ENCODE peak calls at places on chromosome 9, in five cellular contexts. H is stimulated activated naive CD8-positive, alpha-beta T cell treated with anti-CD3 and anti-CD28 coated beads, Interleukin-15, Interleukin-2, amounts not matched to agents 100 U/mL and 50 U/mL, for 24 hours; W is NCI-H1105 treated with DMSO at 0.1 percent for 48 hours; V is GM23248; S is GM03348. Q is an unnamed sample.

GRCh38 chr9:131590449-131590848 is 45.1 kb downstream of the PRRT1B start:
- DNase-seq in H (no peak), V (no peak), W (no peak), S (no peak), Q (no peak)

GRCh38 chr9:136326777-136327312 is 494 bp upstream of the GPSM1 start:
- DNase-seq in S (peak), W (no peak), V (peak), H (no peak), Q (peak)

GRCh38 chr9:136671646-136672430 is 9.1 kb downstream of the EGFL7 start:
- DNase-seq in H (peak), S (peak), W (no peak), V (peak), Q (no peak)

GRCh38 chr9:91359734-91360470 is 1.8 kb downstream of the AUH start:
- DNase-seq in W (no peak), V (peak), S (no peak), H (no peak), Q (peak)

GRCh38 chr9:68672215-68672614 is 32.8 kb upstream of the PIP5K1B start:
- DNase-seq in W (no peak), H (no peak), S (no peak), V (no peak), Q (no peak)

GRCh38 chr9:130118841-130119520 is 53.2 kb upstream of the NCS1 start:
- DNase-seq in H (no peak), W (peak), V (peak), S (peak), Q (no peak)

GRCh38 chr9:92328225-92328624 is 2.5 kb downstream of the CENPP start:
- DNase-seq in H (no peak), V (peak), S (peak), W (peak), Q (peak)

GRCh38 chr9:129275626-129276247 is 97.7 kb upstream of the IER5L start:
- DNase-seq in V (peak), S (no peak), H (no peak), W (no peak), Q (peak)

GRCh38 chr9:121340676-121341392 is 29.2 kb downstream of the STOM start:
- DNase-seq in V (no peak), W (no peak), H (no peak), S (no peak), Q (no peak)

GRCh38 chr9:87307810-87308209 is 189.9 kb upstream of the DAPK1 start:
- DNase-seq in V (peak), W (no peak), S (no peak), H (no peak), Q (no peak)

GRCh38 chr9:70120834-70121510 is 77.3 kb downstream of the MAMDC2 start:
- DNase-seq in S (peak), V (peak), H (peak), W (no peak), Q (peak)

GRCh38 chr9:137479315-137479861 is 20.3 kb upstream of the NSMF start:
- DNase-seq in W (no peak), H (no peak), V (no peak), S (no peak), Q (no peak)

GRCh38 chr9:115349542-115349941 is 231.6 kb upstream of the TNC start:
- DNase-seq in W (no peak), H (no peak), S (peak), V (peak), Q (peak)

GRCh38 chr9:106621299-106621920 is 241.6 kb upstream of the ZNF462 start:
- DNase-seq in H (no peak), S (no peak), W (no peak), V (peak), Q (no peak)

GRCh38 chr9:17003576-17004240 is 131.1 kb upstream of the CNTLN start:
- DNase-seq in W (no peak), V (peak), H (no peak), S (peak), Q (peak)

GRCh38 chr9:12640021-12640587 is 53.1 kb upstream of the TYRP1 start:
- DNase-seq in V (peak), W (peak), H (no peak), S (peak), Q (peak)

GRCh38 chr9:18459958-18460584 is 13.9 kb upstream of the ADAMTSL1 start:
- DNase-seq in V (peak), S (peak), H (no peak), W (no peak), Q (peak)

GRCh38 chr9:112180387-112180881 is 5.3 kb upstream of the SUSD1 start:
- DNase-seq in H (peak), V (peak), W (no peak), S (no peak), Q (peak)

GRCh38 chr9:97109194-97109811 is 70.4 kb upstream of the CTSV start:
- DNase-seq in H (peak), V (peak), S (peak), W (no peak), Q (peak)

GRCh38 chr9:134331186-134332025 is 5.2 kb downstream of the RXRA start:
- DNase-seq in S (no peak), V (no peak), W (no peak), H (no peak), Q (no peak)

GRCh38 chr9:89349607-89350006 is 31.3 kb downstream of the SECISBP2 start:
- DNase-seq in S (no peak), W (no peak), V (no peak), H (no peak), Q (no peak)

GRCh38 chr9:2623046-2623865 is 1.7 kb downstream of the VLDLR start:
- DNase-seq in S (peak), W (peak), H (peak), V (peak), Q (peak)

GRCh38 chr9:91119147-91119546 is 242.6 kb downstream of the AUH start:
- DNase-seq in W (no peak), S (peak), V (peak), H (no peak), Q (peak)

GRCh38 chr9:113964740-113965095 is 88.6 kb downstream of the ZNF618 start:
- DNase-seq in V (no peak), W (no peak), H (no peak), S (peak), Q (no peak)

GRCh38 chr9:37909326-37909725 is 5.4 kb upstream of the SLC25A51 start:
- DNase-seq in H (no peak), V (no peak), W (no peak), S (no peak), Q (no peak)

GRCh38 chr9:126000731-126001580 is 253.8 kb downstream of the PBX3 start:
- DNase-seq in S (no peak), W (no peak), V (no peak), H (no peak), Q (peak)

GRCh38 chr9:134272302-134273023 is 53.8 kb upstream of the RXRA start:
- DNase-seq in H (no peak), V (no peak), S (no peak), W (peak), Q (no peak)

GRCh38 chr9:488448-488847 is 273.8 kb downstream of the DOCK8 start:
- DNase-seq in H (no peak), W (no peak), V (no peak), S (no peak), Q (no peak)

GRCh38 chr9:132769895-132770774 is 99.9 kb downstream of the GTF3C4 start:
- DNase-seq in W (no peak), V (peak), S (peak), H (peak), Q (peak)

GRCh38 chr9:133294257-133294656 is 19.3 kb upstream of the ABO start:
- DNase-seq in V (no peak), H (no peak), S (no peak), W (no peak), Q (no peak)

GRCh38 chr9:17837931-17838330 is 259.1 kb downstream of the SH3GL2 start:
- DNase-seq in V (no peak), S (no peak), W (no peak), H (no peak), Q (no peak)

GRCh38 chr9:84445737-84446136 is 105.2 kb upstream of the SLC28A3 start:
- DNase-seq in S (no peak), W (no peak), V (no peak), H (no peak), Q (no peak)

GRCh38 chr9:137972355-137972987 is 94.9 kb downstream of the CACNA1B start:
- DNase-seq in W (no peak), H (no peak), V (no peak), S (no peak), Q (no peak)

GRCh38 chr9:32566770-32567169 is 6.2 kb downstream of the NDUFB6 start:
- DNase-seq in V (no peak), W (no peak), S (no peak), H (no peak), Q (no peak)

GRCh38 chr9:38319496-38320173 is 72.9 kb upstream of the ALDH1B1 start:
- DNase-seq in H (no peak), W (no peak), S (no peak), V (no peak), Q (no peak)

GRCh38 chr9:37997636-37998374 is 71.2 kb downstream of the SHB start:
- DNase-seq in H (no peak), V (no peak), W (no peak), S (no peak), Q (no peak)

GRCh38 chr9:79134654-79135053 is 437.1 kb upstream of the TLE4 start:
- DNase-seq in W (no peak), V (peak), S (peak), H (no peak), Q (peak)

GRCh38 chr9:94110821-94111252 is 26.6 kb downstream of the PTPDC1 start:
- DNase-seq in S (peak), H (no peak), W (no peak), V (peak), Q (peak)

Q was measured in EL.